ENCODE peak calls at places on chromosomes 5 and 9, in six cellular contexts. M is bronchial epithelial cell, C is cardiac muscle cell, R is choroid plexus epithelial cell, I is iPS DF 6.9, A is tibial artery. E is an unnamed sample.

GRCh38 chr5:136191304-136192014 is 1.5 kb downstream of the SMIM32 start:
- DNase-seq in M (peak; percentile 55), C (peak; percentile 43), R (peak; percentile 56), I (no peak), A (no peak), E (no peak)

GRCh38 chr5:14077501-14077900 is 65.6 kb upstream of the TRIO start:
- DNase-seq in M (no peak), C (no peak), R (no peak), I (no peak), A (no peak), E (no peak)

GRCh38 chr9:132840980-132841379 is 37.1 kb downstream of the AK8 start:
- DNase-seq in M (no peak), C (no peak), R (no peak), I (no peak), A (peak; percentile 31), E (no peak)

GRCh38 chr5:95955996-95956899 is 5.4 kb downstream of the ELL2 start:
- DNase-seq in M (no peak), C (peak; percentile 18), R (peak; percentile 27), I (no peak), A (no peak), E (no peak)

GRCh38 chr9:113785334-113785733 is 90.8 kb upstream of the ZNF618 start:
- DNase-seq in M (no peak), C (no peak), R (no peak), I (no peak), A (no peak), E (no peak)

GRCh38 chr5:45639038-45639437 is 57.1 kb downstream of the HCN1 start:
- DNase-seq in M (no peak), C (peak; percentile 35), R (peak; percentile 2), I (no peak), A (no peak), E (peak; percentile 10)

GRCh38 chr5:64690417-64691151 is at the start of gene SHISAL2B:
- DNase-seq in M (no peak), C (peak; percentile 61), R (peak; percentile 37), I (no peak), A (no peak), E (no peak)

GRCh38 chr5:10854526-10855277 is 93.7 kb upstream of the DAP start:
- DNase-seq in M (no peak), C (no peak), R (peak; percentile 23), I (no peak), A (peak; percentile 71), E (no peak)

GRCh38 chr9:21576331-21577189 is 94.4 kb upstream of the IFNE start:
- DNase-seq in M (peak; percentile 97), C (no peak), R (peak; percentile 97), I (no peak), A (no peak), E (peak; percentile 68)

GRCh38 chr9:110996436-110997224 is 41.6 kb downstream of the LPAR1 start:
- DNase-seq in M (no peak), C (no peak), R (peak; percentile 94), I (no peak), A (peak; percentile 68), E (peak; percentile 98)

GRCh38 chr9:32378993-32379729 is 5.3 kb upstream of the ACO1 start:
- DNase-seq in M (peak; percentile 71), C (peak; percentile 76), R (peak; percentile 92), I (peak; percentile 64), A (no peak), E (peak; percentile 85)

GRCh38 chr5:52735139-52735538 is 52.6 kb upstream of the ITGA1 start:
- DNase-seq in M (no peak), C (no peak), R (no peak), I (no peak), A (no peak), E (no peak)

GRCh38 chr5:176342766-176343458 is 18.7 kb downstream of the KIAA1191 start:
- DNase-seq in M (no peak), C (no peak), R (no peak), I (no peak), A (no peak), E (no peak)

GRCh38 chr5:122896598-122897282 is 51.3 kb downstream of the SNX24 start:
- DNase-seq in M (peak; percentile 25), C (no peak), R (peak; percentile 65), I (no peak), A (no peak), E (peak; percentile 51)

GRCh38 chr9:68653141-68653595 is 51.9 kb upstream of the PIP5K1B start:
- DNase-seq in M (no peak), C (no peak), R (no peak), I (no peak), A (no peak), E (no peak)

GRCh38 chr5:149838881-149839739 is 105.5 kb downstream of the PDE6A start:
- DNase-seq in M (peak; percentile 91), C (no peak), R (peak; percentile 65), I (no peak), A (no peak), E (no peak)

GRCh38 chr5:399296-400281 is 43.4 kb upstream of the EXOC3 start:
- DNase-seq in M (no peak), C (peak; percentile 66), R (peak; percentile 82), I (no peak), A (peak; percentile 93), E (peak; percentile 74)

GRCh38 chr9:29999645-30000044 is 2384.8 kb upstream of the ACO1 start:
- DNase-seq in M (no peak), C (no peak), R (no peak), I (no peak), A (no peak), E (no peak)

GRCh38 chr5:30103056-30104020 is 1090.1 kb upstream of the CDH6 start:
- DNase-seq in M (no peak), C (no peak), R (peak; percentile 85), I (no peak), A (no peak), E (no peak)

GRCh38 chr5:7146886-7147285 is 249.1 kb upstream of the ADCY2 start:
- DNase-seq in M (peak; percentile 50), C (no peak), R (no peak), I (peak; percentile 13), A (no peak), E (no peak)
- H3K4me3 ChIP-seq in M (no peak overlapping the region), C (no peak overlapping the region), R (no peak overlapping the region), I (no peak overlapping the region), A (no peak overlapping the region), E (no peak overlapping the region)

GRCh38 chr5:2767089-2767488 is 15.6 kb upstream of the IRX2 start:
- DNase-seq in M (no peak), C (no peak), R (no peak), I (no peak), A (no peak), E (no peak)

GRCh38 chr5:2762744-2763532 is 11.5 kb upstream of the IRX2 start:
- DNase-seq in M (no peak), C (no peak), R (no peak), I (no peak), A (no peak), E (no peak)

GRCh38 chr5:2761921-2762488 is 10.5 kb upstream of the IRX2 start:
- DNase-seq in M (no peak), C (no peak), R (no peak), I (no peak), A (no peak), E (no peak)

GRCh38 chr5:2763533-2763794 is 12.0 kb upstream of the IRX2 start:
- DNase-seq in M (no peak), C (no peak), R (no peak), I (no peak), A (no peak), E (no peak)

DNA sequence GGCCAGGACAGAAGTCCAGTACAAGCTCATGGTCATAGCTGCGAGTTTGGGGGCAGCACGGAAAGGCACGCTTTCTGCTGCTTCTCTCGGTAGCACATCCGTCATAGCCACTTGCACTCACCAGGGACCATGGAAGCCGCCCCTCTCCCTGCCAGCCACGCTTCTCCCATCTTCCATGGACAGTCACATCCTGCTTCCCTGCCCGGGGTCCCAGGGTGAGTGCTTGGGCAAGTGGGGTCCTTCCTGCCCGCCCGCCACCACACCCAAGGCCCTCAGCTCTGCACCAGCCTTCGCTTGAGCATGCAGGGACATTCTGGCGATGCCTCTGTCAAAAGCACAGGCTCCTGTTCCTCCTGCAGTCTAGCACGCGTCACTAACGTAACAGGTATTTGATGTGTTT is 13.1 kb upstream of the IRX2 start:
- DNase-seq in M (no peak), C (no peak), R (no peak), I (no peak), A (no peak), E (no peak)
- H3K4me3 ChIP-seq in M (no peak overlapping the region), C (no peak overlapping the region), R (no peak overlapping the region), I (no peak overlapping the region), A (no peak overlapping the region), E (no peak overlapping the region)

GRCh38 chr5:102961671-102962070 is 158.3 kb downstream of the GIN1 start:
- DNase-seq in M (no peak), C (no peak), R (no peak), I (no peak), A (no peak), E (no peak)

GRCh38 chr5:102958481-102959011 is 161.4 kb downstream of the GIN1 start:
- DNase-seq in M (peak; percentile 56), C (no peak), R (peak; percentile 72), I (no peak), A (no peak), E (peak; percentile 65)

GRCh38 chr5:102956599-102956998 is 163.3 kb downstream of the GIN1 start:
- DNase-seq in M (no peak), C (no peak), R (no peak), I (no peak), A (no peak), E (no peak)

GRCh38 chr5:102957141-102957540 is 162.8 kb downstream of the GIN1 start:
- DNase-seq in M (no peak), C (no peak), R (no peak), I (no peak), A (no peak), E (no peak)

DNA sequence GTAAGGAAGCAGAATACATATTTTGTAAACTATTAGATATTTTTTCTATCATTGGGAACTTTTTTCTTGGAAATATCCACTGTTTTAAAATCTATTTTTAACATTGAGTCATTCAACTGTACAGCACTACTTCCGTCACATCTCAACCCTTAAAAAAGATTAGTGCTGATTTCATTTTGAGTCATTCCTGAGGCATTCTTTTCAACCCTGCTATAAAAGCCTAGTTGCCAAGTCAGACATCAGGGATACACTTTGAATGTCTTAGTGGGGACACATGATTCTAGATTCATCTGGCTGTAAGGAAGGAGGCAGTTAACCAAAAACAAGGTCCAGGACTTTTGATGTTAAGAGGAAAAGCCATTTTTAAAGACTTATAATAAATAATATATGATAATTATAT is 160.9 kb downstream of the GIN1 start:
- DNase-seq in M (peak; percentile 94), C (no peak), R (peak; percentile 94), I (no peak), A (no peak), E (peak; percentile 52)
- H3K4me3 ChIP-seq in M (no peak overlapping the region), C (no peak overlapping the region), R (no peak overlapping the region), I (no peak overlapping the region), A (no peak overlapping the region), E (no peak overlapping the region)

GRCh38 chr9:125649826-125650225 is 57.2 kb downstream of the MAPKAP1 start:
- DNase-seq in M (no peak), C (no peak), R (no peak), I (no peak), A (no peak), E (no peak)

GRCh38 chr9:125649315-125649714 is 57.7 kb downstream of the MAPKAP1 start:
- DNase-seq in M (peak; percentile 96), C (no peak), R (peak; percentile 67), I (no peak), A (no peak), E (no peak)

GRCh38 chr9:125648294-125648693 is 58.7 kb downstream of the MAPKAP1 start:
- DNase-seq in M (no peak), C (no peak), R (no peak), I (no peak), A (no peak), E (no peak)

GRCh38 chr9:125644819-125645507 is 62.0 kb downstream of the MAPKAP1 start:
- DNase-seq in M (no peak), C (no peak), R (no peak), I (no peak), A (no peak), E (no peak)

GRCh38 chr9:125646222-125647100 is 60.5 kb downstream of the MAPKAP1 start:
- DNase-seq in M (no peak), C (no peak), R (peak; percentile 52), I (no peak), A (no peak), E (no peak)
- H3K4me3 ChIP-seq in M (no peak overlapping the region), C (no peak overlapping the region), R (peak overlapping the region; percentile 34), I (no peak overlapping the region), A (no peak overlapping the region), E (no peak overlapping the region)

E was measured in SJCRH30.